ENCODE peak calls at places on chromosomes 16 and 17, in eight cellular contexts. R, I, O, W, L, E, D and X are unnamed samples.
A peak's percentile ranks its signal among the peaks of the same experiment; 100 is the strongest.

GRCh38 chr17:35189291-35189690 is 4.9 kb downstream of the SLC35G3 start:
- DNase-seq in R (no peak), W (no peak), D (no peak), E (no peak), O (no peak), L (no peak), I (no peak), X (no peak)

GRCh38 chr16:72926671-72927070 is 121.3 kb downstream of the ZFHX3 start:
- DNase-seq in L (no peak), E (peak; percentile 7), D (no peak), I (no peak), W (no peak), R (no peak), O (no peak), X (no peak)

GRCh38 chr17:44417553-44417952 is 28.1 kb upstream of the ITGA2B start:
- DNase-seq in L (no peak), R (no peak), D (peak; percentile 47), I (peak; percentile 53), O (peak; percentile 67), E (no peak), W (no peak), X (no peak)

GRCh38 chr16:85126731-85127662 is 14.7 kb upstream of the CIBAR2 start:
- DNase-seq in O (peak; percentile 40), I (no peak), W (no peak), E (no peak), R (no peak), D (no peak), L (no peak), X (no peak)

GRCh38 chr17:76104140-76104895 is 731 bp upstream of the EXOC7 start:
- DNase-seq in O (no peak), R (peak; percentile 74), D (no peak), E (peak; percentile 56), L (no peak), I (no peak), W (no peak), X (no peak)

GRCh38 chr16:84929421-84930297 is 81.7 kb downstream of the ZDHHC7 start:
- DNase-seq in D (no peak), R (no peak), L (peak; percentile 64), W (no peak), I (no peak), E (peak; percentile 65), O (no peak), X (no peak)

GRCh38 chr16:71440669-71441347 is 1.0 kb downstream of the TLE7 start:
- DNase-seq in W (no peak), I (no peak), L (no peak), O (no peak), E (no peak), R (no peak), D (no peak), X (no peak)

GRCh38 chr16:15953477-15953876 is 4.1 kb downstream of the ABCC1 start:
- DNase-seq in W (no peak), D (no peak), O (no peak), I (no peak), E (peak; percentile 18), R (no peak), L (no peak), X (no peak)

GRCh38 chr16:55508941-55509920 is at the start of gene LPCAT2:
- DNase-seq in R (no peak), I (peak; percentile 38), E (peak; percentile 88), O (peak; percentile 81), D (peak; percentile 83), L (peak; percentile 90), W (peak; percentile 91), X (peak; percentile 89)

GRCh38 chr16:5228369-5228768 is 130.8 kb upstream of the EEF2KMT start:
- DNase-seq in W (no peak), I (no peak), L (no peak), D (no peak), O (no peak), E (peak; percentile 12), R (no peak), X (no peak)

GRCh38 chr17:50656509-50656908 is 21.8 kb downstream of the ABCC3 start:
- DNase-seq in E (no peak), I (no peak), O (no peak), R (no peak), W (no peak), D (no peak), L (no peak), X (no peak)

GRCh38 chr17:67312265-67312664 is 54.1 kb downstream of the PSMD12 start:
- DNase-seq in D (no peak), E (no peak), O (no peak), L (no peak), R (no peak), I (no peak), W (no peak), X (no peak)

GRCh38 chr16:19555938-19556778 is 655 bp downstream of the VPS35L start:
- DNase-seq in R (no peak), L (no peak), W (no peak), D (peak; percentile 68), I (peak; percentile 65), O (peak; percentile 35), E (no peak), X (no peak)

GRCh38 chr16:54657058-54657708 is 273.5 kb upstream of the IRX5 start:
- DNase-seq in W (peak; percentile 72), E (no peak), O (peak; percentile 10), L (no peak), D (peak; percentile 74), R (no peak), I (no peak), X (peak; percentile 49)

GRCh38 chr17:31466096-31466495 is 74.6 kb downstream of the RAB11FIP4 start:
- DNase-seq in R (no peak), I (no peak), D (no peak), W (no peak), O (no peak), E (no peak), L (no peak), X (no peak)

GRCh38 chr16:17899141-17899540 is 428.4 kb upstream of the XYLT1 start:
- DNase-seq in E (no peak), W (no peak), D (no peak), R (no peak), O (no peak), I (no peak), L (no peak), X (no peak)

GRCh38 chr17:78929908-78930775 is 5.0 kb upstream of the TIMP2 start:
- DNase-seq in L (peak; percentile 52), I (no peak), D (no peak), W (no peak), R (no peak), O (no peak), E (no peak), X (no peak)

GRCh38 chr16:6331770-6332169 is 1000.9 kb upstream of the RBFOX1 start:
- DNase-seq in I (no peak), R (no peak), W (no peak), E (no peak), D (no peak), L (no peak), O (no peak), X (no peak)

DNA sequence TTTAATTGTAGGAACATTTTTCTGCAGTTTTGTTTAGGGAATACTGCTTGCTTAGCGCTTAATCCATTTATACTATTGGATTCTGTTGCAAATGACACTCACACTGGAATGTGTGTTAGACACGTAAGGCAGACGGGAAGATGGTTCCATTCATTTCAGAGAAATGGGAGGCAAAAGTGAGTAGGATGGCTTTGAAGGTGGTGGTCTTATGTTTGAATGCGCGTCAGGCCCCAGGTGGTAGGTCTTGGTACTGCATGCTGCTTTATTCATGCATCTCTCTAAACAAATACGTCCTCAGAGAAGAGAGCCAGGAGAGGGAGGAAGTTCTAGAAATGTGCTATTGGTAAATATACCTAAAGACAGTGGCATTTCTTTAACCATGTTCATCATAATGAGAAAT is 997.6 kb upstream of the RBFOX1 start:
- DNase-seq in E (no peak), D (peak; percentile 43), R (no peak), I (peak; percentile 8), L (no peak), W (no peak), O (no peak), X (no peak)
- TF ChIP-seq CTCF in E (no peak), D (no peak), R (no peak), I (peak; percentile 35), L (peak; percentile 51), W (peak; percentile 12), O (peak; percentile 72), X (no peak)

GRCh38 chr16:67653131-67654068 is 6.7 kb downstream of the ACD start:
- DNase-seq in D (no peak), E (no peak), W (no peak), R (no peak), O (no peak), I (no peak), L (no peak), X (no peak)
- TF ChIP-seq CTCF in D (no peak), E (no peak), W (no peak), R (no peak), O (peak; percentile 66), I (no peak), L (no peak), X (no peak)

DNA sequence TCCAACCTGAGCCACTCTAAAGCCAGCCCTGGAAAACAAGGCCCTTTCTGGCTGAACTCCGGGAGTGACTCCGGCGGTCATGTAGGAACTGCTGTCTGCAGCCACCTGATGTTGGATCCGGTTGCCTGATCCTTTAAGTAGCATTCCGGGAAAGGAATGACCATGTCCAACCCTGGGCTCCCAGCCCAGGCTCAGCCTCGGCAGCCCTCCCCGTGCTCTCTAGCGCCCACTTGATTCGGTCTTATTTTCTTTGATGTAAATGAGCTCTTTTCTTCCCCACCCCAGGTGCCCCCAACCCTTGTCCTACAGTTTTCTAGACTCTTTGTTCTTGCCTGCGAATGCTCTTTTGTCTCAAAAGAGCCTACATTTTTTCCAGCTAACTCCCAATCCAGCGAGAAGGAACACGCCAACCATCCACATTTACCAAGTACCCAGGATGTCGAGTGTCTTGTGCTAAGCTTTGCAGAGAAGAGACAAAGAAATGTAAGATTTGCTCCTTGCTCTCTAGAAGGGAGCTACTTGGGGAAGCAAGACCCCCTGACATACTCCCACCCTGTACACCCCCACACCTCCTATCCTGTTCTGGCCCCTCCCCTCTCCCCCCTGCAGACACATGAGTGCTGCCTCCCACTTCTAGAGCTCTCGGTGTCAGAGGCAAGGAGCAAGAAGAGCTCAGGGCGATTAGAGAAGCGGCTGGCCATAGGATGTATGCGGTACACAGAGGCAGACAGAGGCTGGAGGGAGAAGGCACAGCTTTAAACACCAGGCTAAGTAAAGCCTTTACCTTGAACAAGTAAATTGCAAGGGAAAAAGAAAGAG is 53.8 kb downstream of the COG7 start:
- DNase-seq in I (no peak), R (no peak), D (no peak), L (peak; percentile 34), E (peak; percentile 80), W (no peak), O (no peak), X (peak; percentile 66)
- TF ChIP-seq CTCF in I (no peak), R (no peak), D (no peak), L (peak; percentile 39), E (no peak), W (no peak), O (peak; percentile 9), X (no peak)

DNA sequence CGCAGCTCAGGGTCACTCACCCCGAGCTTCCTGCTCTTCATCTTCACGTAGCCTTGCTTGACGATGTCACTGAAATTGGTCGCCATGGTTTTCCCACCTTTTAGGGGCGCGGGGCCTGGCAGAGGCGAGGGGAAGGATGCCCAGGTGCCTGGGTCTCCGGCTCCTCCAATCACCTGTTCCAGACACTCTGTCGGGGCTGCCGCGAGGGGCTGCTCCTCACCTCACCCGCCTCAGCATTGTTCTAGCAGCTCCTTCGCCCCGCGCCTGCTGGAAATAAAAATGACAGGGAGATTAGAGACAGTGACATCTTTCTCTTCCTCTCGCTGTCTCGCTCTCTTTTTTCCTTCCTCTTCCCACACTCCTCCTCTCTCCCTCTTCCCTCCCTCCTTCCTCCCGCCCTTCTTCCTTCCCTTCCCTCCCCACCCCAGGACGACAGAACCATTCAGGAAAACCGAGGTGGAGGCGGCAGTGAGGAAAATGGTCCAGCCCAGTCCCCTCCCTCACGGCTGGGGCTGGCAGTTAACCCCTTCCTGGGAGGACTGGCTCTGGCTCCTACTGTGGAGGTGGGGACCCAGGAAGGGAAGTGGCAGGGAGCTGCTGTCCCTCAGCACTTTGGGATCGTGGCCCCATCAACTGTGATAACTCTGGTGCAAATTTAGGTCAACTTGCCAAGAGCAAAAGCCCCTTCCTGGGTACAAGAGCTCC is 6.7 kb downstream of the DOK4 start:
- DNase-seq in E (no peak), R (no peak), O (peak; percentile 40), I (no peak), L (peak; percentile 58), D (peak; percentile 82), W (peak; percentile 66), X (no peak)
- TF ChIP-seq CTCF in E (no peak), R (no peak), O (no peak), I (no peak), L (no peak), D (no peak), W (no peak), X (no peak)